ENCODE peak calls at places on chromosomes 13 and 19, in five cellular contexts. P is AML-193; S is activated T-cell treated with anti-CD3 and anti-CD28 coated beads, Interleukin-2, amount 50 U/mL, for 1 hour; T is stimulated activated naive CD4-positive, alpha-beta T cell treated with Interleukin-2 at 50 U/mL for 16 hours; K is stimulated activated CD8-positive, alpha-beta memory T cell treated with anti-CD3 and anti-CD28 coated beads, Interleukin-12 subunit alpha, Interleukin-12 subunit beta, amount 100 ng/mL, for 4 hours. Y is an unnamed sample.
A peak's percentile ranks its signal among the peaks of the same experiment; 100 is the strongest.

GRCh38 chr13:98434060-98434459 is 142.8 kb downstream of the STK24 start:
- DNase-seq in P (no peak), S (no peak), T (no peak), K (no peak), Y (no peak)

GRCh38 chr19:30049226-30049625 is 107.2 kb downstream of the URI1 start:
- DNase-seq in P (no peak), S (no peak), T (no peak), K (no peak), Y (no peak)

GRCh38 chr13:111936267-111936925 is 130.6 kb upstream of the SOX1 start:
- DNase-seq in P (no peak), S (no peak), T (no peak), K (no peak), Y (no peak)

GRCh38 chr19:10417598-10418280 is 2.6 kb upstream of the PDE4A start:
- DNase-seq in P (no peak), S (no peak), T (no peak), K (no peak), Y (no peak)

GRCh38 chr19:30785728-30786127 is 413.5 kb downstream of the ZNF536 start:
- DNase-seq in P (no peak), S (no peak), T (no peak), K (no peak), Y (no peak)

GRCh38 chr13:47598340-47598911 is 402.6 kb downstream of the SUCLA2 start:
- DNase-seq in P (peak; percentile 56), S (no peak), T (no peak), K (no peak), Y (peak; percentile 24)

GRCh38 chr19:33385956-33386355 is 12.4 kb downstream of the CEBPG start:
- DNase-seq in P (no peak), S (peak; percentile 10), T (no peak), K (no peak), Y (no peak)

GRCh38 chr19:49806613-49806946 is 6.5 kb downstream of the FUZ start:
- DNase-seq in P (no peak), S (no peak), T (no peak), K (no peak), Y (no peak)

GRCh38 chr13:93767917-93768422 is 541.4 kb downstream of the GPC6 start:
- DNase-seq in P (no peak), S (no peak), T (no peak), K (no peak), Y (no peak)

GRCh38 chr13:59643906-59644626 is 519.7 kb downstream of the DIAPH3 start:
- DNase-seq in P (no peak), S (no peak), T (no peak), K (no peak), Y (no peak)

GRCh38 chr13:41054212-41054877 is 7.0 kb upstream of the WBP4 start:
- DNase-seq in P (peak; percentile 73), S (no peak), T (peak; percentile 0), K (no peak), Y (peak; percentile 72)

GRCh38 chr19:17025361-17025760 is 1.2 kb downstream of the CPAMD8 start:
- DNase-seq in P (no peak), S (no peak), T (no peak), K (no peak), Y (no peak)

GRCh38 chr19:33905937-33906577 is 109.4 kb downstream of the KCTD15 start:
- DNase-seq in P (no peak), S (no peak), T (no peak), K (no peak), Y (peak; percentile 5)

GRCh38 chr19:7676376-7676775 is 514 bp upstream of the MCEMP1 start:
- DNase-seq in P (peak; percentile 66), S (no peak), T (no peak), K (no peak), Y (no peak)

GRCh38 chr19:19451429-19452240 is 46.2 kb downstream of the GATAD2A start:
- DNase-seq in P (no peak), S (no peak), T (peak; percentile 36), K (no peak), Y (peak; percentile 17)

GRCh38 chr13:87361216-87361615 is 310.0 kb upstream of the SLITRK5 start:
- DNase-seq in P (no peak), S (no peak), T (no peak), K (no peak), Y (no peak)

Y was measured in AG10803.